ENCODE peak calls at places on chromosomes 13 and 19, in seven cellular contexts. W is RWPE1, U is fibroblast of pulmonary artery, H is foreskin fibroblast, E is epithelial cell of proximal tubule, K is GM20000, N is hepatocyte. Z is an unnamed sample.
A peak's percentile ranks its signal among the peaks of the same experiment; 100 is the strongest.

GRCh38 chr19:16368385-16369305 is 44.0 kb downstream of the KLF2 start:
- DNase-seq in W (no peak), U (no peak), H (no peak), E (no peak), K (no peak), N (peak; percentile 3), Z (no peak)

GRCh38 chr19:36876993-36877938 is 26.6 kb downstream of the ZNF345 start:
- DNase-seq in W (no peak), U (no peak), H (no peak), E (no peak), K (no peak), N (no peak), Z (no peak)

GRCh38 chr19:18063463-18063862 is 23.3 kb downstream of the IL12RB1 start:
- DNase-seq in W (no peak), U (no peak), H (no peak), E (no peak), K (no peak), N (peak; percentile 61), Z (no peak)

GRCh38 chr19:31448221-31448657 is 99.0 kb upstream of the TSHZ3 start:
- DNase-seq in W (no peak), U (peak; percentile 93), H (peak; percentile 82), E (no peak), K (no peak), N (peak; percentile 60), Z (no peak)

GRCh38 chr13:104920091-104920490 is 1615.4 kb downstream of the EFNB2 start:
- DNase-seq in W (no peak), U (no peak), H (no peak), E (no peak), K (no peak), N (no peak), Z (no peak)

GRCh38 chr13:23956106-23956505 is 58.8 kb upstream of the C1QTNF9B start:
- DNase-seq in W (peak; percentile 77), U (peak; percentile 41), H (peak; percentile 23), E (peak; percentile 60), K (no peak), N (peak; percentile 63), Z (no peak)

GRCh38 chr19:55212447-55212846 is 3.1 kb upstream of the PTPRH start:
- DNase-seq in W (peak; percentile 44), U (no peak), H (no peak), E (no peak), K (no peak), N (peak; percentile 34), Z (no peak)

GRCh38 chr13:99385161-99385560 is 78.0 kb upstream of the GPR183 start:
- DNase-seq in W (no peak), U (no peak), H (no peak), E (no peak), K (no peak), N (no peak), Z (no peak)

GRCh38 chr19:5080809-5081208 is 111.9 kb downstream of the KDM4B start:
- DNase-seq in W (no peak), U (no peak), H (no peak), E (no peak), K (no peak), N (no peak), Z (no peak)

GRCh38 chr13:110617326-110618072 is 2.2 kb downstream of the NAXD start:
- DNase-seq in W (no peak), U (peak; percentile 84), H (peak; percentile 69), E (peak; percentile 47), K (no peak), N (peak; percentile 69), Z (no peak)

GRCh38 chr19:10206226-10206873 is 11.6 kb upstream of the DNMT1 start:
- DNase-seq in W (no peak), U (peak; percentile 63), H (no peak), E (no peak), K (no peak), N (peak; percentile 49), Z (no peak)

GRCh38 chr13:48562296-48563066 is 29.6 kb upstream of the RCBTB2 start:
- DNase-seq in W (no peak), U (no peak), H (no peak), E (no peak), K (peak; percentile 73), N (no peak), Z (peak; percentile 77)

GRCh38 chr13:98910501-98910951 is 67.3 kb downstream of the DOCK9 start:
- DNase-seq in W (peak; percentile 71), U (peak; percentile 90), H (peak; percentile 54), E (no peak), K (no peak), N (no peak), Z (no peak)

GRCh38 chr13:59533561-59534337 is 630.0 kb downstream of the DIAPH3 start:
- DNase-seq in W (peak; percentile 62), U (peak; percentile 6), H (no peak), E (no peak), K (no peak), N (no peak), Z (no peak)

GRCh38 chr19:48837081-48837524 is 812 bp upstream of the HSD17B14 start:
- DNase-seq in W (no peak), U (peak; percentile 77), H (peak; percentile 88), E (no peak), K (peak; percentile 91), N (peak; percentile 92), Z (peak; percentile 93)

GRCh38 chr13:102626928-102627327 is 30.1 kb downstream of the TPP2 start:
- DNase-seq in W (no peak), U (no peak), H (no peak), E (peak; percentile 15), K (no peak), N (no peak), Z (no peak)

GRCh38 chr19:36051236-36051635 is 2.8 kb downstream of the THAP8 start:
- DNase-seq in W (no peak), U (no peak), H (no peak), E (no peak), K (no peak), N (peak; percentile 44), Z (no peak)

GRCh38 chr13:112859817-112860190 is 109.2 kb upstream of the MCF2L start:
- DNase-seq in W (peak; percentile 7), U (peak; percentile 60), H (peak; percentile 56), E (peak; percentile 43), K (peak; percentile 60), N (no peak), Z (peak; percentile 55)

DNA sequence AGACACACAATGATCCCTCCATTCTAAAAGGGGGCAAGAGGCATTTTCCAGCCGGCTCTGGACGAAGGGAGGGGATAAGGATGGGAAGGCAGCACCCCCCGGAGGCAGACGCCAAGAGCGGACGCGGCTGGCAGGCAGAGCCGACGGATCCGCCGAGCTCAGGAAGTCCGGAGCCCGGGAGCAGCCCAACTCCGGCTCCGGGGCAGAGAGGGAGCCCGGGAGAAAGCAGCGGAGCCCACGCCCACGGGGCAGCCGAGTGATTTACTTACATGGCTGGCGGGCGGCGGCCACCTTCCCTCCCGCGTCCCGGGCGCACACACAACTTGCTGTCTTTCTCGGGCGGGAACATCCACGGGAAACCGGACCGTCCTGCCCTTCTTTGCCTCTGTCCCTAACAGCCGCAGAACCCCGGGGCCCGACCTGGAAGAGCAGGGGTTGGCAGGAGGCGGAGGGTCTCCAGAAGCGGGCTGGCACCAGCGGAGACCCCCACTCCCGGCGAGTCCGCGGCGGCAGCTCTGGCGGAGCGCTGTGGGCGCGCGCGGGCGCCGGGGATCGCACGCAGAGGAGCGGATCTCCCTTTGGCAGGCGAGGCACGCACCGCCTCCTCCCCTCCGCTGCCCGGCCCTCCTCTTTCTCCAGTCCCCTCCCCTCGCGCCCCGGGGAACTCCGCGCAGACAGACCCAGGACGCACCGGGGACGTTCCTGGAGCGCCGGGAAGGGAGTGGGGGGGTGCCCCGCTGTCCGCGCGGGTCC is at the start of gene LHFPL6:
- DNase-seq in W (peak; percentile 87), U (peak; percentile 81), H (peak; percentile 83), E (no peak), K (peak; percentile 90), N (peak; percentile 87), Z (peak; percentile 87)
- TF ChIP-seq CTCF in W (peak; percentile 71), U (peak; percentile 34), H (peak; percentile 57), E (peak; percentile 58), K (peak; percentile 10), N (peak; percentile 57), Z (peak; percentile 25)

GRCh38 chr13:36796052-36796451 is 23.0 kb upstream of the RFXAP start:
- DNase-seq in W (no peak), U (no peak), H (no peak), E (no peak), K (no peak), N (no peak), Z (no peak)

GRCh38 chr13:36789730-36790129 is 29.3 kb upstream of the RFXAP start:
- DNase-seq in W (no peak), U (no peak), H (no peak), E (no peak), K (no peak), N (no peak), Z (no peak)

GRCh38 chr13:36801035-36801434 is 18.0 kb upstream of the RFXAP start:
- DNase-seq in W (no peak), U (no peak), H (no peak), E (peak; percentile 53), K (no peak), N (no peak), Z (no peak)

GRCh38 chr13:36795463-36795862 is 23.6 kb upstream of the RFXAP start:
- DNase-seq in W (no peak), U (no peak), H (no peak), E (no peak), K (no peak), N (no peak), Z (no peak)
- TF ChIP-seq CTCF in W (no peak), U (no peak), H (no peak), E (no peak), K (no peak), N (no peak), Z (no peak)

DNA sequence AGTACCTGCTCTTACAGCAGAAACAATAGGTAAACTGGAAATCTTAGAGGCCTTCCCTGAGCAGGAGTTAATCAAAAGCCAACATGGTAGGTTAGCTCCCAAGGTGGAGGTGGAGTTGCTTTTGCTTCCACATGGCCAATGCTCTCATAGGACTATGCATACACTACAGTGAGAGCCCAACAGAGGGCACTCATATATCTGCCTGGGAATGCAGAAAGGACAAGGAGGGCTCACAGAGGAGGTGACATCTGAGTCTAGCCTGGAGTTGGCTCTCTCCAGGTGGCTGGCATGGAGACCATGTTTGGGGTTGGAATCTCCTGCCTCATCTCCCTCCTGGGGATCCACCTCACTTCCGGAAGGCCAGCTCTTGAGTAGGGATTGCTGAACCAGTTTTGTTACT is 34.6 kb downstream of the ATP8A2 start:
- DNase-seq in W (no peak), U (no peak), H (no peak), E (no peak), K (no peak), N (no peak), Z (no peak)
- TF ChIP-seq CTCF in W (no peak), U (no peak), H (no peak), E (peak; percentile 48), K (no peak), N (no peak), Z (no peak)

DNA sequence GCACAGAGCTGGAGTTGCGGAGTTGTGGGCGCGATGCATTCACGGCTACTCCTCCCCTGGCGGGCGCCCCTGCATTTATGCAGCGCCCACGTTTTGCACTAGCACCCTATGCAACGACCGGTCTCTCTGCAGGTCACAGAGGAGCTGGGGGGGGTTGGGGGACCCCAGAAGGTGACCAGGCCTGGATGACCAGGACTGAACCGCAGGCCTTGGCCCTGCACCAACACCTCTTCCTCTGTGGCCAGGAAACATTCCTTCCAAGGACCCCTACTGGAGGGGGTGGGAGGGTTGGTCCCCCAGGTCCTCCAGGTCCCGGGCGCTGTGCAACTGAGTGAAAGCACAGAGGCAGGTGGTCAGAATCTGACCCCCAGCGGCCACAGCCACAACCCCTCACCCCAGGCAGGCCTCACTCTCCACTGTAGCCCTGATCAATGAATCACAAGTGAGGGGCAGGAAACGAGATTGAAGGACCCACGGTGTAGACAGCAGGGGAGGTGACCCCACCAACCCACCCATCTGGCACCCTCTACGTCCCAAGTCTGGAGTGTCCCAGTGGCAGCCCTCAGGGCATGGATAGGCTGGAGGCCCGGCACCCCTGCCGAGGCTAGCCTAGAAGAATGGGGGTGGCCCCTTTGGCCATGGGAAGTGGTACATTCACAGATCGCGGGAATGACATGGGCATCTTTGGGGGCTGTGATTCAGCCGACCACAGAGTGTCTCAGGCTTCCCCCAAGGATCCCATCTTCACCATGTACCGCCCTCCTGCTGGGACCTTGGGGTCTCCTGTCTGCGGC is 11.1 kb upstream of the MKNK2 start:
- DNase-seq in W (no peak), U (no peak), H (no peak), E (no peak), K (no peak), N (peak; percentile 18), Z (no peak)
- TF ChIP-seq CTCF in W (no peak), U (no peak), H (no peak), E (no peak), K (no peak), N (no peak), Z (peak; percentile 9)